ENCODE peak calls at places on chromosome 14, in six cellular contexts. Z is GM23248; G is A549; C is psoas muscle; W is CD8-positive, alpha-beta T cell; F is heart left ventricle. A is an unnamed sample. For H3K4me1, the result is how much of the 10 kb centered on the place peaks cover.

GRCh38 chr14:46405095-46405494 is 246.5 kb downstream of the RPL10L start:
- DNase-seq in Z (no peak), G (no peak), C (no peak), F (no peak), W (no peak), A (no peak)

GRCh38 chr14:61347771-61348443 is 26.5 kb downstream of the PRKCH start:
- DNase-seq in F (no peak), W (no peak), G (no peak), Z (no peak), C (no peak), A (no peak)

GRCh38 chr14:70663707-70664179 is 22.0 kb downstream of the TTC9 start:
- DNase-seq in W (no peak), Z (peak), C (peak), G (no peak), F (peak), A (no peak)

GRCh38 chr14:72781476-72782181 is 112.3 kb downstream of the DPF3 start:
- DNase-seq in Z (peak), W (no peak), F (no peak), C (no peak), G (peak), A (no peak)

GRCh38 chr14:42112108-42112507 is 505.4 kb downstream of the LRFN5 start:
- DNase-seq in Z (peak), F (no peak), W (no peak), G (no peak), C (no peak), A (no peak)

GRCh38 chr14:74941676-74942097 is 13.7 kb downstream of the PGF start:
- DNase-seq in F (peak), W (peak), G (no peak), C (peak), Z (peak), A (peak)

GRCh38 chr14:58078068-58078467 is 73.9 kb downstream of the ARMH4 start:
- DNase-seq in C (no peak), F (no peak), Z (peak), G (no peak), W (no peak), A (no peak)

GRCh38 chr14:70073924-70074566 is 114.7 kb downstream of the SLC8A3 start:
- DNase-seq in C (peak), W (no peak), Z (peak), F (peak), G (peak), A (peak)

GRCh38 chr14:54555651-54556050 is 11.3 kb upstream of the SAMD4A start:
- DNase-seq in G (peak), Z (no peak), F (no peak), C (no peak), W (no peak), A (no peak)

GRCh38 chr14:94045563-94046345 is 19.6 kb downstream of the OTUB2 start:
- DNase-seq in F (no peak), W (no peak), C (no peak), G (no peak), Z (no peak), A (no peak)

GRCh38 chr14:20732950-20733650 is 12.6 kb upstream of the EDDM3A start:
- DNase-seq in W (no peak), G (no peak), C (no peak), Z (no peak), F (no peak), A (no peak)

GRCh38 chr14:90660865-90661570 is 155.2 kb downstream of the TTC7B start:
- DNase-seq in C (no peak), Z (no peak), F (no peak), W (no peak), G (no peak), A (no peak)

GRCh38 chr14:34699873-34700621 is 14.3 kb downstream of the CFL2 start:
- DNase-seq in G (peak), F (no peak), C (no peak), W (no peak), Z (peak), A (no peak)

GRCh38 chr14:74207943-74208342 is 31.3 kb upstream of the VSX2 start:
- DNase-seq in G (peak), F (no peak), W (no peak), C (no peak), Z (peak), A (no peak)

GRCh38 chr14:96064866-96065265 is 25.7 kb downstream of the C14orf132 start:
- DNase-seq in W (no peak), F (no peak), C (no peak), Z (no peak), G (no peak), A (no peak)

GRCh38 chr14:79056879-79057278 is 886.7 kb downstream of the NRXN3 start:
- DNase-seq in C (no peak), W (no peak), Z (peak), G (no peak), F (no peak), A (no peak)

GRCh38 chr14:42229294-42229693 is 622.6 kb downstream of the LRFN5 start:
- DNase-seq in C (no peak), W (no peak), G (no peak), F (no peak), Z (no peak), A (no peak)

GRCh38 chr14:52073251-52073650 is 4.4 kb upstream of the NID2 start:
- DNase-seq in W (no peak), C (no peak), Z (peak), F (no peak), G (no peak), A (no peak)

GRCh38 chr14:53458368-53458814 is 305.3 kb upstream of the DDHD1 start:
- DNase-seq in W (no peak), Z (peak), F (no peak), G (peak), C (no peak), A (no peak)

GRCh38 chr14:76701981-76702380 is 59.3 kb upstream of the VASH1 start:
- DNase-seq in C (peak), Z (no peak), W (no peak), F (peak), G (no peak), A (peak)

GRCh38 chr14:94771191-94771905 is 1.4 kb upstream of the GSC start:
- DNase-seq in G (no peak), F (no peak), Z (no peak), W (no peak), C (no peak), A (no peak)

GRCh38 chr14:29236848-29237247 is 470.3 kb downstream of the FOXG1 start:
- DNase-seq in G (peak), F (no peak), C (no peak), Z (peak), W (no peak), A (no peak)

GRCh38 chr14:52031781-52032180 is 37.1 kb downstream of the NID2 start:
- DNase-seq in C (peak), W (no peak), Z (peak), F (peak), G (no peak), A (peak)

DNA sequence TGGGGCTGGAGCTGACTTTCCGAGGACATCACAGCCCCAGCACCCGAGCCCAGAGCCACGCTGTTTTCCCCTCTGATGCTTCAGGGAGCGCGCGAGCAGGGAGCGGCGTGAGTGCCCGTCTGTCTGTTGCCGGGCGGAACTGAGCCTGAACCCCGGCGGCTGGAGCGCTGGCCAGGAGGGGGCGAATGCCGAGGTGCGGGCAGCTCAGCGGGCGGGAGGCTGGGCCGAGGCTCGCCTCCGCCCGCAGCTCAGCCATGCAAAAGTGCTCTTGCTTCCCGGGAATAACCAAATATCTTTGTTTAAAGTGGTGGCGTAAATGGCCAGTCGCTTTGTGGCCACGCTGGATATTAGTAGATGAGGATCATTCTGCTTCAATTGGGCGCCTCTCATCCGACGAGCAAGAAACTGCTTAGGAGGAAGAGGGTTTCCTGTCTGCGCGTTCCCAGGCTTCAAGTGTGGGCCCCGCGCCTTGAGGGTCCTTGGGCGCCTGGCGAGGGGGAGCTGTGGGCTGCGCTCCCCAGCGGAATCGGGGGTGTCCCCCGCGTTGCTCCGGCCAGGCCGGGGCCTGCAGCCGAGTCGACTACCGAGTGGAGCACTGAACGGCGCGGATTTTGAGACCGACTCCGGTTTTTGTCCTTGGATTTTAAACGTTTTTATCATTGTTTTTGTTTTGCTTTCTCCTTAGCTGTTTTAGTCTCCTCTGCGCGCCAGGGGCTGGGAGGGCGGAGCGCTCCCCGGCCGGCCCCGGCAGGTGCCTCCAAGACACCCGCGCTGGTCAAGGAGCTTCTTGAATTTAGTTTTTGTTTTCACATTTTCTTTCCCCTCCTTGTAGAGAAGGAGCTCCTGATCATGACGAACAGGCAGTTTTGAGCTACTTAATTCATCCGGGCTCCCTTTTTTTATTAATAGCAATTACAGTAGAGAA is 831 bp upstream of the NKX2-1 start:
- DNase-seq in W (no peak), G (peak), Z (peak), F (no peak), C (no peak), A (no peak)
- H3K4me3 ChIP-seq in W (no peak), G (peak), Z (peak), F (no peak), C (peak), A (peak)

DNA sequence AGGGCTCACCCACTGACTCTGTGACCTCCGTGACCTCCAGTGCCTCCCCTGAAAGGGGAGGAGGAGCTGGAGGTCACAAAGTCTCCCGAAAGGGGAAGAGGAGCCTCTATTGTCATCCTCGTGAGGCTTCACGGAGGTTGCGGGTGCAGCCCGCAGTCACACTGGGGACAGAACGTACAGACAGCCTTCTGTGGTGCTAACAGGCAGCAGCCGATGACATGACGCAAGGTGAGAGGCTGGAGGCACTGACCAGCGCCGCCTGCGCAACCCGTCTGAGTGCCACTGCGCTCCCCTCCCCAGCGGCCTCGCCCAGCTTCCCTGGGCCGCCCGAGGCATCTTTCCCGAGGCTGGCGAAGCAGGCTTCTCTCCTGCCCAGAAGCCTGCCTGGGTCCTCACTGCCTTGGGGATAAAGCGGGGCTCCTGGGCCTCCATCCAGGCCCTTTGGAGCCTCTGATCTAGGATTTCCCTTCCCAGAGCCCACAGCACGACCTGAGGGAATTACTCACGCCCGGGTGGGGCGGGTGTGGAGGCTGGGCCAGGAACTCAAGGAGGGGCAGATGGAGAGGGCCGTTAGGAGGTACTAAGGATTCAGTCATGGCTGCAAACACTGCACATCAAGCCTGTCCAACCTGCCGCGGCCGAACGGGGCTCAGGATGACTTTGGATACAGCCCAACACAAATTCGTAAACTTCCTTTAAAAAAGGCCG is 12.3 kb upstream of the LBHD2 start:
- DNase-seq in W (no peak), Z (peak), G (peak), F (no peak), C (no peak), A (peak)
- H3K4me1 ChIP-seq in W (under half), Z (under half), G (half or more), F (under half), C (under half), A (under half)

GRCh38 chr14:31902002-31902401 is 175.1 kb upstream of the ARHGAP5 start:
- DNase-seq in F (no peak), G (no peak), W (no peak), C (no peak), Z (no peak), A (no peak)

GRCh38 chr14:31902915-31903646 is 174.0 kb upstream of the ARHGAP5 start:
- DNase-seq in G (no peak), Z (no peak), F (no peak), C (no peak), W (no peak), A (no peak)

GRCh38 chr14:31897581-31898186 is 179.4 kb upstream of the ARHGAP5 start:
- DNase-seq in C (no peak), G (no peak), F (no peak), W (no peak), Z (no peak), A (no peak)

GRCh38 chr14:31895206-31895605 is 181.9 kb upstream of the ARHGAP5 start:
- DNase-seq in F (no peak), C (no peak), Z (peak), W (no peak), G (no peak), A (no peak)

DNA sequence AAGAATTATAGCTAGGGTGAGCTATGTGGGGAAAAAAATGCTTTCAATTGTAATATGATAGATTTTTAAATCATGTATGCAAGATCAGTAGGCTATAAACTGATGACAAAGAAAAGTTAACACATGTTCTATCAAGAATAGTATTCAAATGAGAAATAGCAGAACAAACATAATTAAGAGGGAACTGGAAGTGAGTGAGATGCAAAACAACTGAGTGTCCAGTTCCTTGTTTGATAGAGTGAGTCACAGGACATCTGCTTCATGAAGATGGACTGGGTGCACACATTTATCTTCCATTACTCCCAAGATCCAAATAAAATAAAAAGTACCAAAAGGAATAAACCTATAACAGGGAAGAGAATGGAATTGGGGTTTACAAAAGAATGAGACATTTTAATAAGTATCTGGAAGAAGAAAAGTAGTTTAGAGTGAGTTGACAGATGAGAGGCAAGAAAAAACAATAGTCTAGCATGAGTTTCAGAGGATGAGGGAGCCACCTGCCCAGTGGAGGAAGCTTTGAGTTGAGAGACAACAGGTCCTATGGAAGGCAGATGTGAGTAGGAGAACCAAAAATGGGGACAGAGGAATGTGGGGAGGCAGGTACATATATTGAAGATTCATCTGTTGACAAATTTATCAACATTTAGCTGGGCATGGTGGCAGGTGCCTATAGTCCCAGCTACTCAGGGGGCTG is 178.1 kb upstream of the ARHGAP5 start:
- DNase-seq in W (no peak), G (no peak), F (no peak), C (no peak), Z (no peak), A (no peak)
- H3K27ac ChIP-seq in W (no peak), G (no peak), F (no peak), C (no peak), Z (no peak), A (no peak)

GRCh38 chr14:103699901-103700752 is 15.1 kb downstream of the XRCC3 start:
- DNase-seq in C (peak), W (no peak), Z (peak), F (peak), G (no peak), A (peak)
- H3K4me3 ChIP-seq in C (no peak), W (no peak), Z (no peak), F (no peak), G (no peak), A (no peak)

GRCh38 chr14:45253754-45254300 is 825 bp upstream of the MIS18BP1 start:
- DNase-seq in W (no peak), G (peak), F (no peak), C (peak), Z (peak), A (peak)
- H3K4me1 ChIP-seq in W (under half), G (under half), F (under half), C (under half), Z (under half), A (under half)

GRCh38 chr14:65847065-65847847 is 434.7 kb downstream of the FUT8 start:
- DNase-seq in G (no peak), C (no peak), F (no peak), Z (no peak), W (peak), A (no peak)
- H3K27ac ChIP-seq in G (no peak), C (no peak), F (no peak), Z (no peak), W (peak), A (no peak)

DNA sequence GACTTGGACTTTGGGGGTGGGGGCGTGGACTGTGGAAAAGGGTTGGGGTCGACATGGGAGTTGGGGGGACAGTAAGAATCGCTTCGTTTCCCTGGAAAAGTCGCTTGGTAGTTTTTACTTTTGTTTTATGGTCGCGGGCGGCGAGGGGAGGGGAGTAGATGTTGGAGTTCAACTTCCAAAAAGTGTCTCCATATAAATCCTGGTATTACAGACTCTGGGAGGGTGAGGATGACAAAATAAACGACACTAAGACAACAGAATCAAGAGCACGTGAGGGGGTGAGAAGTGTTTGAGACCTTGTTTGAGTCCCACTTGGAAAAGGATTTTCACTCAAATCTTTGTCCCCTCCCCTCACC is 650 bp upstream of the BCL11B start:
- DNase-seq in Z (no peak), F (no peak), G (no peak), W (no peak), C (no peak), A (no peak)
- H3K4me3 ChIP-seq in Z (peak), F (peak), G (peak), W (peak), C (peak), A (peak)

DNA sequence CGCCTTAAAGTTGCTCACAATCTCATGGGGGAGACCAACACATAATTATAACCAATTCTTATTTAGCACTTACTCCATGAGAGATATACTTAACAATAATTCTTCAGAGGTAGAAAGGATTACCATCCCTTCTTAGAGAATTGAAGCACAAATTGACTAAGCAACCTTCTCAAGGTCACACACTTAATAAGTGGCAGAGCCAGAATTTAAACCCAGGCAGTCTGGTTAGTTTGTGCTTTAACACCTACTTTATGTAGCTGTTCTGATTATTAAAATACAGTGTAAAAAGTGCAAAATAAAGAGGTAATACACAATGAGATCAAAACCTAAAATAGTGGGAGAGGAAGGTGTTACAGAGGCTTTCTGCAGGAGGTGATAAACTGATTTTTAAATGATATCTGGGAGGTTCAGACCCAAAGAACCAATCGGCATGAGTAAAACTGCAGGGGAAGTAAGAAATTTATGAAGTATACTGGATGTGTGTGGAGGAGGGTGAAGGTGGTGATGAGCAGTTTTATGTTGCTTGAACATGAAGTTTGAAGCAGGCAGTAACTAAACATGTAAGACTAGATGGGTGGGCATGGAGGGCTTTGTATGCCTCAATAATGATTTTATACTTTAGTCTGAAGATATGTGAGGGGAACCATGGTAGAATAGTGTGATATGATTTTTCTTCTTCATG is 5.7 kb downstream of the ZBTB1 start:
- DNase-seq in C (no peak), G (no peak), F (no peak), W (no peak), Z (peak), A (no peak)
- H3K4me1 ChIP-seq in C (half or more), G (half or more), F (half or more), W (half or more), Z (half or more), A (under half)

DNA sequence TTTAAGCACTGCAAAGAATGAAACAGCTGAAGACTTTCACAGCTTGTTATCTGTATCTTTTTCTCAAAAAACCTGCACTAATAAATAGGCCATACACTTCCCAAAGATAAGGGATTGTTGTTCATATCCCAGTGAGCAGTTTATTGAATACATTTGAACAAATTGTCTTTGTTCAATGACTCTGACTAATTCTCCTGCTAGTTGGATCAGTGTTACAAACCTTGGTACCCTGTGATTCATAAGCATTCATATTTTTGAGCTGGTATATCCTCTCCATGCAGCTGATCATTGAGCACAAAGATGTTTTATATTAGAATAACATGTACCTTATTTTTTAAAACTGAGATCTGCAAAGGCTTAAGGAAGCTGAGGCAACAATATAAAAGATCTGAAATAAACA is 58.9 kb upstream of the FSCB start:
- DNase-seq in W (no peak), F (no peak), G (no peak), Z (no peak), C (no peak), A (no peak)
- H3K27ac ChIP-seq in W (no peak), F (no peak), G (no peak), Z (no peak), C (no peak), A (no peak)

A was measured in right cardiac atrium.